ENCODE peak calls at places on chromosomes 5 and 9, in seven cellular contexts. N is BE2C, G is AG09309, C is HFFc6, P is foreskin fibroblast, F is neural crest cell, K is brain microvascular endothelial cell. E is an unnamed sample.

GRCh38 chr5:58393716-58394115 is 66.2 kb downstream of the PLK2 start:
- DNase-seq in N (no peak), G (no peak), C (no peak), P (no peak), F (no peak), K (no peak), E (no peak)

GRCh38 chr9:130451509-130452388 is 7.0 kb downstream of the ASS1 start:
- DNase-seq in N (peak; percentile 95), G (peak; percentile 78), C (peak; percentile 89), P (peak; percentile 92), F (no peak), K (peak; percentile 94), E (peak; percentile 83)

GRCh38 chr5:168366124-168366523 is 74.7 kb downstream of the WWC1 start:
- DNase-seq in N (no peak), G (peak; percentile 53), C (peak; percentile 89), P (peak; percentile 90), F (no peak), K (peak; percentile 54), E (peak; percentile 29)

GRCh38 chr5:78509884-78510769 is 138.4 kb downstream of the LHFPL2 start:
- DNase-seq in N (peak; percentile 67), G (no peak), C (no peak), P (no peak), F (peak; percentile 28), K (no peak), E (no peak)

GRCh38 chr5:2257326-2258244 is 374.9 kb upstream of the IRX4 start:
- DNase-seq in N (no peak), G (no peak), C (no peak), P (no peak), F (no peak), K (no peak), E (no peak)

GRCh38 chr5:170087168-170087817 is 18.4 kb upstream of the FOXI1 start:
- DNase-seq in N (no peak), G (no peak), C (no peak), P (no peak), F (no peak), K (no peak), E (no peak)

GRCh38 chr5:78003914-78004313 is 227.8 kb upstream of the TBCA start:
- DNase-seq in N (peak; percentile 33), G (no peak), C (no peak), P (peak; percentile 1), F (peak; percentile 45), K (no peak), E (no peak)

GRCh38 chr5:21680661-21681060 is 1172.5 kb downstream of the CDH12 start:
- DNase-seq in N (no peak), G (no peak), C (no peak), P (no peak), F (no peak), K (no peak), E (no peak)

GRCh38 chr9:131837316-131837715 is 97.4 kb upstream of the RAPGEF1 start:
- DNase-seq in N (peak; percentile 69), G (no peak), C (no peak), P (no peak), F (no peak), K (no peak), E (no peak)

GRCh38 chr5:123951204-123951977 is 439.4 kb downstream of the CSNK1G3 start:
- DNase-seq in N (no peak), G (peak; percentile 88), C (peak; percentile 92), P (peak; percentile 93), F (no peak), K (peak; percentile 95), E (peak; percentile 89)

GRCh38 chr5:109958082-109958481 is 268.4 kb downstream of the MAN2A1 start:
- DNase-seq in N (no peak), G (no peak), C (no peak), P (no peak), F (no peak), K (no peak), E (no peak)

GRCh38 chr5:38607930-38608545 is 51.6 kb upstream of the LIFR start:
- DNase-seq in N (no peak), G (no peak), C (no peak), P (peak; percentile 27), F (no peak), K (peak; percentile 45), E (peak; percentile 31)

GRCh38 chr5:139494256-139494655 is 11.7 kb upstream of the STING1 start:
- DNase-seq in N (no peak), G (no peak), C (no peak), P (no peak), F (no peak), K (no peak), E (no peak)

GRCh38 chr5:150022681-150023080 is 22.1 kb downstream of the HMGXB3 start:
- DNase-seq in N (no peak), G (no peak), C (no peak), P (no peak), F (no peak), K (no peak), E (no peak)

GRCh38 chr5:28517691-28518090 is 1479.3 kb upstream of the CDH9 start:
- DNase-seq in N (no peak), G (no peak), C (no peak), P (no peak), F (no peak), K (no peak), E (no peak)

GRCh38 chr5:88203977-88204735 is 64.5 kb downstream of the TMEM161B start:
- DNase-seq in N (no peak), G (no peak), C (no peak), P (no peak), F (peak; percentile 18), K (peak; percentile 12), E (no peak)

GRCh38 chr9:80231847-80232246 is 660.1 kb downstream of the TLE4 start:
- DNase-seq in N (no peak), G (no peak), C (no peak), P (no peak), F (no peak), K (no peak), E (no peak)

GRCh38 chr9:136802321-136802720 is 5.4 kb upstream of the RABL6 start:
- DNase-seq in N (no peak), G (no peak), C (no peak), P (no peak), F (no peak), K (no peak), E (no peak)

DNA sequence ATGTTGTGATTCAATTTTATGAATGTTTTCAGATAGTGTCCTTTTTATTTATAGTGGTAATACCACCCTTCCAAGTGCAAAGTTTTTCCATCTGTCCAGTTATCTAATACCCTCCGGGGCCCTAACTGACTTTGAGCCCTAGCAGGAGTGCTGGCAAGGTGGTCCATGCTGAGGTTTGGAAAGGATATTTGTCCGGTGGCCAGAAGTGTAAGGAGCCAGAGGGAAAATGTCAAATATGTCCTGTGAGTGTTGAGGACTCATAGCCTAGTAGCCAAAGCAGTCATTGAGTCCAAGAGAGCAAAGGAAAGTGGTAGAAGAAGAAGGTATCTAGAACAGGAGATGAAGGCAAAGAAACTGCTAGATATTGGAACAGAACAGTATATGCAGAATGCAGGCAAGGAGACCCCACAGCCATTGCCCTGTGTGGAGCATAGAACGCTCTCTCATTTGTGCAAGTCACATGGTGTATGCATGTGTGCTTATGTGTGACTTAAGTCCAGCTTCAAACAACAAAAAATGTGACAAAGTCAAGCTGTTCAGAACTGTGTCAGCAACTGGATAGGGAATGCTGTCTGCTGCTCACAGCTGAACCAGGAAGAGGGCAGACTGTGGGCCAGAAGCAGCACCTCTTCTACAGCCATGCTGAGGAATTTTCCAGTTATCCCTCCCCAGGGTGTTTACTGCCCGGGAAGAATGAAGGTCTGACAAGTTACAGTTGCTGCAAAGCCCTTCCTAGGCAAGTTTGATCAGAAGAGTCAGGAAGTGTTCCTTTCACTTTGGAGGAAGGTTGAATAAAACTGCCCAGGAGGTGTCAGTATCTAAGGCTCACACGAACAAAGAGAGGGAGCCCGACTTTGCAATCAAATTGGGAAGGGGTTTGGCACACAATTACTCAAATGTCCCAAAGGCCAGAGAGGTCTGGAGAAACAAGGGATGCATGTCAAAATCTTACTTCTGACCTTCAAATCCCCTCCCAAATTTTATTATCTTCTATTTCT is 463.3 kb upstream of the DMAC1 start:
- DNase-seq in N (no peak), G (no peak), C (no peak), P (no peak), F (no peak), K (no peak), E (no peak)
- TF ChIP-seq CTCF in N (no peak), G (no peak), C (no peak), P (no peak), F (no peak), K (peak; percentile 3), E (no peak)

DNA sequence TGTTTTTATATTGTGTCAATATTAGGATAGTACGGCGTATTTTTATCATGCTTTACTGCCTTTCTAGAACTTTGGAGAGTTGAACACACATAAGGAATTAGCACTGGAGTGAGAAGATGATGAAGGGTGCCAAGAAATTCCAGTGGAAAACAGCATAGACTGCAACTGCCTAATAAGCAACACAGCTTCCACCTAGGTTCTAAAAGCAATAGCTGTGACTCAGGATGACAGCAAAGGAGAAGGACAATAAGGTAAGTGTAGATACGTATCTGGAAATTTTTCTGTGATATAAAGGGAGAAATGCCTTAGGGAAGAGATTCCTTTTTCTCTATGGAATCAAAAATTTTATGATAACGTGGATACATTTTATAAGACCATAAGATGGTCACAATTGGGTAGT is 7.4 kb downstream of the PTPRD start:
- DNase-seq in N (no peak), G (no peak), C (no peak), P (no peak), F (no peak), K (no peak), E (no peak)
- TF ChIP-seq CTCF in N (no peak), G (no peak), C (no peak), P (no peak), F (no peak), K (no peak), E (no peak)

GRCh38 chr5:113510836-113511451 is 2.5 kb upstream of the YTHDC2 start:
- DNase-seq in N (no peak), G (no peak), C (peak; percentile 58), P (no peak), F (no peak), K (no peak), E (no peak)
- TF ChIP-seq CTCF in N (peak; percentile 56), G (peak; percentile 40), C (peak; percentile 79), P (peak; percentile 13), F (peak; percentile 65), K (peak; percentile 26), E (peak; percentile 42)

DNA sequence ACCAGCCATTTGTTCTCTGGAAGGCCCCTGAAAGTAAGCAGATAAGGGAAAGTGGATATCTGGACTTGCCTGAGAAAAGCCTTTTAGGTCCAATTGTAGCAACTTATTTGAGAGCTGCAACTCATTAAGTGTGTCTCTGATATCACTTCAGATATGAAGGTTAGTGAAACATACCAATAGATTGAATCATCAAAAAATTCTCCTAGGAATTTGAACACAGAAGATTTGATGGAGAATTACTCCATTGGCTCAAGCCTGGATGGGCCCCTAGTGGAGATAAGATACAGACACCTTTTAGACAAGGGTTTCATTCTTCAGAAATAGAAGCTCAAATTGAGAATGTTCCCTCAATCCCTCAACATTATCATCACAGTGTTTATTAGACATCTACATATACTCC is 356.7 kb downstream of the NDUFS4 start:
- DNase-seq in N (no peak), G (peak; percentile 27), C (peak; percentile 53), P (peak; percentile 29), F (no peak), K (peak; percentile 28), E (no peak)
- TF ChIP-seq CTCF in N (no peak), G (peak; percentile 41), C (peak; percentile 72), P (peak; percentile 49), F (peak; percentile 31), K (peak; percentile 49), E (peak; percentile 40)

GRCh38 chr9:83425240-83425639 is 113.0 kb downstream of the FRMD3 start:
- DNase-seq in N (no peak), G (no peak), C (no peak), P (no peak), F (no peak), K (no peak), E (no peak)
- TF ChIP-seq CTCF in N (no peak), G (no peak), C (no peak), P (no peak), F (no peak), K (no peak), E (no peak)

GRCh38 chr9:127540664-127541041 is 71.4 kb upstream of the STXBP1 start:
- DNase-seq in N (no peak), G (no peak), C (no peak), P (no peak), F (no peak), K (no peak), E (no peak)
- TF ChIP-seq CTCF in N (no peak), G (no peak), C (peak; percentile 41), P (no peak), F (no peak), K (peak; percentile 35), E (peak; percentile 1)